ENCODE peak calls at places on chromosomes 5 and 9, in six cellular contexts. I is heart left ventricle, O is ovary, P is thyroid gland, A is adrenal gland, D is tibial nerve. T is an unnamed sample. For H3K27me3, the result is how much of the 10 kb centered on the place peaks cover.

GRCh38 chr5:84693256-84693655 is 308.6 kb upstream of the EDIL3 start:
- DNase-seq in I (no peak), O (no peak), P (no peak), A (no peak), D (no peak), T (no peak)

GRCh38 chr5:5326126-5326758 is 96.2 kb upstream of the ICE1 start:
- DNase-seq in I (no peak), O (no peak), P (no peak), A (no peak), D (no peak), T (no peak)

GRCh38 chr5:102711525-102712240 is 43.4 kb upstream of the PAM start:
- DNase-seq in I (no peak), O (no peak), P (no peak), A (no peak), D (no peak), T (no peak)

GRCh38 chr5:178630475-178630930 is 3.7 kb upstream of the CLK4 start:
- DNase-seq in I (no peak), O (no peak), P (no peak), A (no peak), D (no peak), T (no peak)

GRCh38 chr5:124744170-124744911 is 2.1 kb downstream of the ZNF608 start:
- DNase-seq in I (peak), O (peak), P (peak), A (peak), D (no peak), T (peak)

GRCh38 chr5:157890825-157891587 is 32.1 kb upstream of the CLINT1 start:
- DNase-seq in I (no peak), O (no peak), P (no peak), A (no peak), D (no peak), T (no peak)

GRCh38 chr9:116550728-116551436 is 136.2 kb upstream of the TRIM32 start:
- DNase-seq in I (no peak), O (no peak), P (no peak), A (peak), D (no peak), T (no peak)

GRCh38 chr5:66246621-66247020 is 102.5 kb downstream of the SREK1 start:
- DNase-seq in I (no peak), O (no peak), P (no peak), A (no peak), D (no peak), T (no peak)

GRCh38 chr9:97411789-97412627 is at the start of gene TDRD7:
- DNase-seq in I (peak), O (peak), P (peak), A (peak), D (peak), T (peak)

GRCh38 chr5:142248853-142249462 is 75.9 kb downstream of the SPRY4 start:
- DNase-seq in I (peak), O (no peak), P (no peak), A (no peak), D (no peak), T (peak)

GRCh38 chr9:38526571-38526970 is 93.8 kb downstream of the ANKRD18A start:
- DNase-seq in I (no peak), O (no peak), P (no peak), A (no peak), D (no peak), T (no peak)

GRCh38 chr9:126171641-126172040 is 155.0 kb upstream of the MVB12B start:
- DNase-seq in I (no peak), O (no peak), P (no peak), A (no peak), D (no peak), T (no peak)

GRCh38 chr5:623531-623930 is 11.4 kb downstream of the CEP72 start:
- DNase-seq in I (no peak), O (no peak), P (no peak), A (no peak), D (no peak), T (no peak)

GRCh38 chr5:124662261-124662781 is 84.1 kb downstream of the ZNF608 start:
- DNase-seq in I (no peak), O (no peak), P (no peak), A (no peak), D (no peak), T (no peak)

GRCh38 chr9:20944507-20944906 is 86.9 kb downstream of the HACD4 start:
- DNase-seq in I (no peak), O (no peak), P (no peak), A (no peak), D (no peak), T (no peak)

GRCh38 chr5:40405230-40405629 is 274.5 kb upstream of the PTGER4 start:
- DNase-seq in I (no peak), O (no peak), P (no peak), A (no peak), D (peak), T (no peak)

DNA sequence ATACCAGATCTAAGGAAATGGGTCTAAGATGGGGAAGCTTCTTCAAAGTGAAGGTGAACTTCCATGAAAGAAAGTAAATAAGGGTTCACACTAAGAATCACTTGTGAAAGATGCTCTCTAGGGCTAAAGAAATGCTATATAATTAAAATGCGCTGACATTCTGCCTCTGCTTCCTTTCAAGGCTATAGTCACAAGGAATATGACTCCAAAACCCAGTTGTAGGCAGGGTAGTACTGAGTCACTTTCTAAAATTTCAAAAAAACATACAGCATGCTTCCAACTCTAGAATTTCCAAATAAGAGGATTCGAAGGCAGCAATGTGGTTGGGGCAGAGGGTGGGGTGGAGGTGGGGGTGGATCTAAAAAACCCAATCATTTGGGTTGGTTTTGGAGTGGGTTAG is 84.5 kb downstream of the HMHB1 start:
- DNase-seq in I (no peak), O (no peak), P (no peak), A (no peak), D (no peak), T (no peak)
- TF ChIP-seq POLR2A in I (no peak), O (no peak), P (no peak), A (no peak), D (no peak), T (no peak)

DNA sequence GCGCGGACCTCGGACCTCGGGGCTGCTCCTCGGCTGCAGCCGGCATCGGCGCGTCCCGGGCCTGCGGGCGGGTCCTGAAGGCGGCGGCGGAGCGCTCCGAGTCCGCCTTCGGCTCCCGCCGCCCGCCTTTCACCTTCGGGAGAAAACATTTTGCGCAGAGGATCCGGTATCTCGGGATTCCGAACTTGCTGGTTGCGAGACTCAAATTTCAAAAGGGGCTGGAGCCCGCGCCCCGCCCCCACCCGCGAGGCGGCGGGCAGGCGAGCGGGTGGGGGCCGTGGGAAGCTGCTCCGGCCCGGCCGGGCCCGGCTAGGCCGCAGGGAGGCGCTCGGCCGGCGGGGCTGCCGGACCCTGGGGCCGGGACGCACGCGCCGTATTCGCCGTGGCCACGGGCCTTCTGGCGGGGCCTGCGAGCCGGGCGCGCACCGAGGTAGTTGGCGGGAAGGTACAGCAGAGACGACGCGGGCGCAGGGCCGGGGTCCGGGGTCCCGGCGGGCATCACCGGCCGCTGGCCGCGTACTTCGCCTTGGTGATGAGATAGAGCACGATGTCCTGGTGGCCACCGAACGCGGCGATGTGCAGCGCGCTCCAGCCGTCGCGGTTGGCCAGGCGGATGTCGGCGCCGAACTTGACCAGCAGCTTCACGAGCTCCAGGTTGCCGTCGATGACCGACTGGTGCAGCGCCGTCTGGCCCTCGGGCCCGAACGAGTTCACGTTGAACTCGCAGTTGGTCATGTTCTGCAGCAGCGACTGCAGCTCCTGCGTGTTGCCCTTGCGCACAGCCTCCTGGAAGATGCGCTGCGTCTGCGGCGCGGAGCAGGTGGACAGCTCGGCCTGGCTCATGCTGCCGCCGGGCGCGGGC is 754 bp downstream of the NRARP start:
- DNase-seq in I (peak), O (peak), P (peak), A (peak), D (no peak), T (no peak)
- H3K27me3 ChIP-seq in I (under half), O (under half), P (under half), A (under half), D (under half), T (half or more)

GRCh38 chr5:138180841-138181240 is 1.9 kb downstream of the KIF20A start:
- DNase-seq in I (no peak), O (no peak), P (no peak), A (no peak), D (no peak), T (no peak)

GRCh38 chr5:138180183-138180782 is 1.4 kb downstream of the KIF20A start:
- DNase-seq in I (no peak), O (no peak), P (no peak), A (no peak), D (no peak), T (no peak)

GRCh38 chr5:138179277-138179857 is 455 bp downstream of the KIF20A start:
- DNase-seq in I (no peak), O (no peak), P (no peak), A (no peak), D (no peak), T (no peak)

GRCh38 chr5:138177936-138178515 is 404 bp downstream of the BRD8 start:
- DNase-seq in I (no peak), O (no peak), P (peak), A (peak), D (no peak), T (no peak)

DNA sequence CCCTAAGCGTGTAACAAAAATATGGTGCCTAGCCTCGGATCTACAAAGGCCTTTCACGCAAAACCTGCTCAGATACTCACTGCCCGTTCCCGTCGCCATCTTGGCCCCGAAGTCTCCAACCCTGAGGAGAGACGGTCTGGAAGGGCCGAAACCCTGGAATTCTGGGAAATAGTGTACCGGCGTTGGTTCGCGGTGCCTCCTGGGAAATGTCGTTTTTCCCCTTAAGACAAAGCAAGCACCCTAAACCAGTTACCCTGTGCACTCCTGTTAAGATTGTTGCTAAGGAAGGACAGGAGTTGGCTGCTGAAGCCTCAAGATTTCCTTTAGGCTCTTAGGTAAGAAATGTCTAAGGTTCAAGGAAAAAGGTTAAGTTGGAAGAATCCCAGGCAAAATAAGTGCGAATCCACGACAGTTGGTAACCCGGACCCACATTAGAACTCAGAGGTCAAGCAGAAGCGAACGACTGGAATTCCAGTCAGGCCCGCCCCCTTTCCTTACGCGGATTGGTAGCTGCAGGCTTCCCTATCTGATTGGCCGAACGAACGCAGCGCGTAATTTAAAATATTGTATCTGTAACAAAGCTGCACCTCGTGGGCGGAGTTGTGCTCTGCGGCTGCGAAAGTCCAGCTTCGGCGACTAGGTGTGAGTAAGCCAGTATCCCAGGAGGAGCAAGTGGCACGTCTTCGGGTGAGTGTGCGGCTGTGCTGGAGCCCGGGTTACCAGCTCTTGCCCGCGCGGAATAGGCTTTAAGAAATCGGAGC is at the start of the genes BRD8 and KIF20A:
- DNase-seq in I (peak), O (peak), P (peak), A (peak), D (peak), T (peak)
- TF ChIP-seq POLR2A in I (no peak), O (peak), P (no peak), A (no peak), D (peak), T (peak)

GRCh38 chr5:32712463-32713395 is 1.6 kb downstream of the NPR3 start:
- DNase-seq in I (no peak), O (no peak), P (peak), A (no peak), D (no peak), T (no peak)
- H3K27me3 ChIP-seq in I (under half), O (under half), P (under half), A (under half), D (under half), T (under half)

DNA sequence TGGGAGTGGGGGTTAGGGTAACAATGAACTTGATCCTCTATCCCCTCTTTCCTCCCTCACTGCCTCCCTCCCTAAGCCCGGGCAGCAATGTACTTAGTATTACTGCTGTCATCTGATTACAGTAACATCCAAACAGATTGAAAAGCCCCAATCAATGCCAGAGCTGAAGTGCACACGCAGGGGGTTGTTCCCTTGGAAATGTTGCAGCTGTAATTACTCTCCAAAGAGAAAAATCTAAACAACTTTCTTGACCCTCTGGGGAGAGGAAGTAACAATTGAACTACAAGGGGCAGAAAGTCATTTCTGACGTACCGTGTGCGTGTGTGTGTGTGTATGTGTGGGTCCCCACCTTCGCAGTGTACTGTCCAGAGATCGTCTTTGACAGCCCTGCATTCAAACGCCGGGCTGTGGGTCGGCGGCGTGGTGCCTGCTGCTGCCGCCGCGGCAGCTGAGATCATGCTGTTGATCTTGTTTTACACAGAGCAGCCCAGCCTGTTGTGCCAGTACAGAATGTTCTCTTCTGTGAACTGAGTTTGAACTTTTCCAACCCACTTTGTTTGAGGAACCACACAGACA is 66.0 kb upstream of the KLF9 start:
- DNase-seq in I (peak), O (peak), P (peak), A (peak), D (peak), T (peak)
- TF ChIP-seq POLR2A in I (peak), O (peak), P (no peak), A (peak), D (peak), T (peak)

GRCh38 chr9:113556877-113557593 is 93.5 kb downstream of the RGS3 start:
- DNase-seq in I (no peak), O (peak), P (no peak), A (no peak), D (no peak), T (no peak)
- H3K27me3 ChIP-seq in I (under half), O (under half), P (under half), A (under half), D (under half), T (under half)

GRCh38 chr9:136443687-136444086 is 4.0 kb upstream of the INPP5E start:
- DNase-seq in I (no peak), O (no peak), P (no peak), A (no peak), D (no peak), T (no peak)
- TF ChIP-seq POLR2A in I (no peak), O (no peak), P (no peak), A (no peak), D (no peak), T (no peak)

GRCh38 chr5:111225926-111226325 is 1.7 kb downstream of the CAMK4 start:
- DNase-seq in I (no peak), O (no peak), P (no peak), A (no peak), D (no peak), T (no peak)
- H3K27me3 ChIP-seq in I (under half), O (under half), P (under half), A (under half), D (under half), T (under half)

GRCh38 chr9:129987941-129988340 is 55.0 kb downstream of the FNBP1 start:
- DNase-seq in I (no peak), O (no peak), P (no peak), A (no peak), D (no peak), T (no peak)

GRCh38 chr9:129990269-129991005 is 52.6 kb downstream of the FNBP1 start:
- DNase-seq in I (no peak), O (no peak), P (no peak), A (no peak), D (no peak), T (no peak)

GRCh38 chr9:129989740-129990139 is 53.2 kb downstream of the FNBP1 start:
- DNase-seq in I (no peak), O (no peak), P (peak), A (no peak), D (no peak), T (no peak)

GRCh38 chr9:129989362-129989708 is 53.7 kb downstream of the FNBP1 start:
- DNase-seq in I (no peak), O (no peak), P (no peak), A (no peak), D (no peak), T (no peak)

DNA sequence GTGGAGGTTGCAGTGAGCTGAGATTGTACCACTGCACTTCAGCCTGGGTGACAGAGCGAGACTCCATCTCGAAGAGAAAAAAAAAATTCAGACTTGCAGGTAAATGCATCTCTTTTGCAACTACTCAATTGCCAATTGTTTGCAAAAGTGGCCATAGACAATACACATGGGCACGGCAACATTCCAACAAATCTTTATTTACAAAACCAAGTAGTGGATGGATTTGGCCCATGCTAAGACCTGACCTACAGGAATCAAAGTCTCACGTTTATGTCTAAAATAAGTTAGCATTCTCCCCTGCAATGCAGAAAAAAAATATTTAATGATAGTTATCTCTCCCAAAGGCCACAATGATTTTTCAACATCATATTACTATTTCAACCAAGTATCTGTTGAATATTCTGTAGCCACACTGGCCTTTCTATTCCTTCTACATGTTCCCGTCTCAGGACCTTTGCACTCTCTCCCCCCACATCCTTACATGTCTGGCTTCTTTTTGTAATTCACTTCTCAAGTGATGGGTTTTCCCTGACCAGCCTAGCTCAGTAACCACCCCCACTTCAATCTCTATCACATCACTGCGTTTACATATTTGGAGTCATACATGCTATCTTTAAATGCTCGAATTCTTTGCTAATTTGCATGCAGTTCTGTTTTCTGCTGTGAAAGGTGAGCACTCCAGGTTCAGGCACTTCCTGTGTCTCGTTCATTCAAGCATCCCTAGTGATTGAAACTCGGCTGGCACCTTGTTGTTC is 54.2 kb downstream of the FNBP1 start:
- DNase-seq in I (no peak), O (no peak), P (peak), A (no peak), D (no peak), T (no peak)
- TF ChIP-seq POLR2A in I (no peak), O (no peak), P (no peak), A (no peak), D (no peak), T (no peak)

T was measured in gastrocnemius medialis.